ENCODE peak calls at places on chromosome 4, in six cellular contexts. X is HFFc6; V is NCI-H1105; T is T1000; C is activated CD4-positive, alpha-beta T cell treated with anti-CD3 and anti-CD28 coated beads, Interleukin-2, amount 10 ng/mL, durations not matched to agents 24 days and 14 days; A is sigmoid colon. P is an unnamed sample.

GRCh38 chr4:177118596-177118995 is 191.1 kb upstream of the NEIL3 start:
- DNase-seq in X (peak), C (no peak), V (no peak), A (peak), T (no peak), P (no peak)

GRCh38 chr4:1494416-1495315 is 88.4 kb upstream of the NKX1-1 start:
- DNase-seq in A (peak), T (no peak), X (no peak), C (no peak), V (no peak), P (no peak)

GRCh38 chr4:182862166-182862875 is 54.9 kb downstream of the DCTD start:
- DNase-seq in A (no peak), C (no peak), V (peak), X (no peak), T (no peak), P (no peak)

GRCh38 chr4:4950891-4951290 is 68.4 kb downstream of the CYTL1 start:
- DNase-seq in A (no peak), T (no peak), V (no peak), X (no peak), C (no peak), P (no peak)

GRCh38 chr4:20809796-20810195 is 109.5 kb downstream of the PACRGL start:
- DNase-seq in X (no peak), C (no peak), V (no peak), A (no peak), T (no peak), P (no peak)

GRCh38 chr4:154018659-154019058 is 229.8 kb upstream of the SFRP2 start:
- DNase-seq in V (no peak), T (no peak), X (no peak), C (no peak), A (no peak), P (no peak)

GRCh38 chr4:99504804-99505502 is 5.9 kb upstream of the C4orf17 start:
- DNase-seq in X (no peak), A (no peak), C (no peak), V (peak), T (no peak), P (no peak)

GRCh38 chr4:17398035-17398434 is 113.9 kb downstream of the QDPR start:
- DNase-seq in T (no peak), V (no peak), A (no peak), X (no peak), C (no peak), P (no peak)

GRCh38 chr4:53716011-53716410 is 124.7 kb upstream of the LNX1 start:
- DNase-seq in C (no peak), T (no peak), X (no peak), A (no peak), V (no peak), P (no peak)

GRCh38 chr4:105058177-105058812 is 88.4 kb upstream of the TET2 start:
- DNase-seq in X (no peak), A (no peak), T (no peak), V (no peak), C (no peak), P (no peak)

GRCh38 chr4:94701606-94702300 is 56.0 kb upstream of the BMPR1B start:
- DNase-seq in X (no peak), C (no peak), V (no peak), A (no peak), T (no peak), P (no peak)

GRCh38 chr4:7217039-7217438 is 24.7 kb downstream of the SORCS2 start:
- DNase-seq in X (no peak), T (no peak), A (no peak), V (no peak), C (no peak), P (no peak)

GRCh38 chr4:78296261-78296660 is 239.1 kb downstream of the FRAS1 start:
- DNase-seq in V (no peak), X (no peak), C (no peak), A (no peak), T (no peak), P (no peak)

GRCh38 chr4:11647433-11647832 is 218.7 kb upstream of the HS3ST1 start:
- DNase-seq in C (no peak), T (no peak), X (no peak), V (no peak), A (no peak), P (no peak)

GRCh38 chr4:128386761-128387599 is 99.4 kb upstream of the PGRMC2 start:
- DNase-seq in X (peak), A (peak), T (peak), V (peak), C (no peak), P (peak)

GRCh38 chr4:75916091-75916661 is 13.9 kb upstream of the PPEF2 start:
- DNase-seq in X (peak), C (peak), V (no peak), A (no peak), T (peak), P (peak)

GRCh38 chr4:123555500-123556273 is 159.1 kb downstream of the SPRY1 start:
- DNase-seq in X (no peak), T (no peak), A (peak), V (peak), C (no peak), P (peak)

GRCh38 chr4:30718889-30719252 is 1.3 kb upstream of the PCDH7 start:
- DNase-seq in C (no peak), X (no peak), T (no peak), V (no peak), A (no peak), P (no peak)

GRCh38 chr4:148565801-148566200 is 123.6 kb upstream of the NR3C2 start:
- DNase-seq in A (no peak), V (no peak), T (no peak), X (no peak), C (no peak), P (no peak)

GRCh38 chr4:77052352-77052751 is 23.4 kb downstream of the CCNI start:
- DNase-seq in C (peak), V (no peak), A (no peak), X (peak), T (no peak), P (no peak)

GRCh38 chr4:127229866-127230608 is 402.7 kb upstream of the INTU start:
- DNase-seq in C (no peak), V (no peak), X (no peak), T (no peak), A (no peak), P (no peak)

GRCh38 chr4:8342651-8343050 is 73.1 kb downstream of the HTRA3 start:
- DNase-seq in A (peak), X (no peak), T (no peak), C (no peak), V (no peak), P (no peak)

GRCh38 chr4:119149110-119149509 is 13.5 kb downstream of the MYOZ2 start:
- DNase-seq in C (no peak), T (no peak), X (no peak), A (no peak), V (no peak), P (no peak)

GRCh38 chr4:88880501-88881226 is 176.3 kb downstream of the FAM13A start:
- DNase-seq in C (no peak), X (no peak), V (peak), A (no peak), T (peak), P (no peak)

GRCh38 chr4:73726000-73726399 is 14.4 kb upstream of the CXCL8 start:
- DNase-seq in A (no peak), C (no peak), T (peak), X (peak), V (no peak), P (no peak)

GRCh38 chr4:159747983-159748382 is 645.1 kb downstream of the RAPGEF2 start:
- DNase-seq in C (no peak), T (no peak), X (no peak), V (no peak), A (no peak), P (no peak)

GRCh38 chr4:119337010-119337409 is 15.1 kb upstream of the FABP2 start:
- DNase-seq in V (no peak), X (no peak), T (no peak), A (no peak), C (no peak), P (no peak)

GRCh38 chr4:176760468-176760867 is 32.3 kb downstream of the VEGFC start:
- DNase-seq in V (no peak), X (no peak), A (no peak), C (no peak), T (no peak), P (no peak)

GRCh38 chr4:28868831-28869230 is 1851.3 kb upstream of the PCDH7 start:
- DNase-seq in A (no peak), C (no peak), T (no peak), V (no peak), X (no peak), P (no peak)

GRCh38 chr4:184416913-184417734 is 57.2 kb downstream of the IRF2 start:
- DNase-seq in C (peak), X (no peak), V (no peak), T (no peak), A (no peak), P (no peak)

GRCh38 chr4:135508006-135508714 is 1306.6 kb upstream of the PABPC4L start:
- DNase-seq in A (no peak), C (no peak), V (no peak), X (peak), T (peak), P (no peak)